ENCODE peak calls at places on chromosome 15, in seven cellular contexts. B is T-helper 9 cell; S is stimulated activated CD4-positive, alpha-beta T cell treated with anti-CD3 and anti-CD28 coated beads, Interleukin-2, amount 100 ng/mL, for 24 hours; C is breast epithelium; N is thyroid gland; K is NCI-H2029; Q is SK-N-SH. E is an unnamed sample.

GRCh38 chr15:68783226-68784054 is 37.3 kb downstream of the ANP32A start:
- DNase-seq in B (peak), S (peak), C (no peak), N (peak), K (no peak), Q (peak), E (peak)

GRCh38 chr15:32035285-32035684 is 5.0 kb downstream of the CHRNA7 start:
- DNase-seq in B (no peak), S (no peak), C (no peak), N (no peak), K (no peak), Q (no peak), E (no peak)

GRCh38 chr15:53068671-53069070 is 278.5 kb upstream of the ONECUT1 start:
- DNase-seq in B (no peak), S (no peak), C (no peak), N (no peak), K (no peak), Q (no peak), E (no peak)

GRCh38 chr15:96327155-96327741 is 3.3 kb upstream of the NR2F2 start:
- DNase-seq in B (no peak), S (no peak), C (no peak), N (no peak), K (no peak), Q (peak), E (peak)

GRCh38 chr15:60507596-60508424 is 28.9 kb upstream of the ICE2 start:
- DNase-seq in B (no peak), S (peak), C (no peak), N (peak), K (no peak), Q (peak), E (peak)

GRCh38 chr15:45855907-45856579 is 221.2 kb downstream of the SQOR start:
- DNase-seq in B (no peak), S (no peak), C (no peak), N (no peak), K (peak), Q (no peak), E (no peak)

GRCh38 chr15:59405079-59405478 is 32.4 kb upstream of the MYO1E start:
- DNase-seq in B (no peak), S (no peak), C (no peak), N (no peak), K (no peak), Q (no peak), E (no peak)

GRCh38 chr15:23594252-23594770 is 28.8 kb downstream of the MKRN3 start:
- DNase-seq in B (no peak), S (no peak), C (no peak), N (no peak), K (no peak), Q (no peak), E (no peak)

GRCh38 chr15:74807302-74807701 is 5.3 kb upstream of the LMAN1L start:
- DNase-seq in B (no peak), S (no peak), C (no peak), N (no peak), K (no peak), Q (no peak), E (no peak)

GRCh38 chr15:89127054-89127702 is 38.9 kb downstream of the ABHD2 start:
- DNase-seq in B (no peak), S (no peak), C (no peak), N (no peak), K (no peak), Q (no peak), E (no peak)

GRCh38 chr15:69114231-69114937 is 46.1 kb upstream of the GLCE start:
- DNase-seq in B (no peak), S (no peak), C (no peak), N (peak), K (no peak), Q (peak), E (no peak)

GRCh38 chr15:73884159-73884558 is 10.8 kb downstream of the TBC1D21 start:
- DNase-seq in B (no peak), S (no peak), C (no peak), N (no peak), K (no peak), Q (no peak), E (no peak)